ENCODE peak calls at places on chromosomes 5 and 9, in five cellular contexts. W is fibroblast of lung, K is IMR-90, V is H9, F is MM.1S. B is an unnamed sample.
A peak's percentile ranks its signal among the peaks of the same experiment; 100 is the strongest.

GRCh38 chr5:131228646-131229045 is 35.2 kb upstream of the CDC42SE2 start:
- DNase-seq in W (no peak), K (no peak), V (no peak), F (no peak), B (no peak)

GRCh38 chr9:134698587-134699342 is 57.2 kb downstream of the COL5A1 start:
- DNase-seq in W (no peak), K (peak; percentile 36), V (peak; percentile 95), F (peak; percentile 26), B (no peak)

GRCh38 chr9:132443951-132444615 is 34.1 kb downstream of the CFAP77 start:
- DNase-seq in W (no peak), K (no peak), V (no peak), F (no peak), B (no peak)

GRCh38 chr5:135235002-135235401 is 164.0 kb downstream of the MACROH2A1 start:
- DNase-seq in W (no peak), K (no peak), V (no peak), F (no peak), B (no peak)

GRCh38 chr9:125558453-125559084 is 148.4 kb downstream of the MAPKAP1 start:
- DNase-seq in W (peak; percentile 69), K (peak; percentile 83), V (peak; percentile 63), F (peak; percentile 70), B (no peak)

GRCh38 chr5:17132444-17133083 is 84.9 kb upstream of the BASP1 start:
- DNase-seq in W (no peak), K (peak; percentile 63), V (no peak), F (peak; percentile 14), B (no peak)

GRCh38 chr9:131739192-131739961 is 499 bp downstream of the RAPGEF1 start:
- DNase-seq in W (peak; percentile 28), K (no peak), V (no peak), F (peak; percentile 41), B (no peak)

GRCh38 chr9:79764377-79764776 is 192.6 kb downstream of the TLE4 start:
- DNase-seq in W (peak; percentile 98), K (peak; percentile 98), V (no peak), F (no peak), B (peak; percentile 45)

GRCh38 chr5:65395526-65396155 is 86.1 kb downstream of the ADAMTS6 start:
- DNase-seq in W (peak; percentile 37), K (peak; percentile 22), V (no peak), F (no peak), B (no peak)

GRCh38 chr5:173243808-173244305 is 8.9 kb upstream of the NKX2-5 start:
- DNase-seq in W (no peak), K (no peak), V (peak; percentile 50), F (no peak), B (no peak)

GRCh38 chr9:93808115-93809029 is 146.8 kb downstream of the BARX1 start:
- DNase-seq in W (no peak), K (no peak), V (no peak), F (no peak), B (no peak)

GRCh38 chr5:13553896-13554295 is 390.6 kb downstream of the DNAH5 start:
- DNase-seq in W (peak; percentile 19), K (no peak), V (peak; percentile 63), F (peak; percentile 29), B (no peak)

GRCh38 chr5:60463179-60463868 is 236.6 kb downstream of the DEPDC1B start:
- DNase-seq in W (peak; percentile 63), K (no peak), V (no peak), F (no peak), B (no peak)

GRCh38 chr9:91207889-91208651 is 153.6 kb downstream of the AUH start:
- DNase-seq in W (peak; percentile 58), K (peak; percentile 71), V (no peak), F (peak; percentile 94), B (no peak)

GRCh38 chr5:58453326-58453725 is 6.6 kb downstream of the PLK2 start:
- DNase-seq in W (no peak), K (no peak), V (no peak), F (no peak), B (no peak)

GRCh38 chr9:111766066-111766465 is 28.7 kb downstream of the SHOC1 start:
- DNase-seq in W (no peak), K (no peak), V (no peak), F (no peak), B (no peak)

GRCh38 chr9:69785757-69786156 is 25.9 kb upstream of the PTAR1 start:
- DNase-seq in W (peak; percentile 44), K (peak; percentile 78), V (no peak), F (no peak), B (no peak)

GRCh38 chr5:135881244-135881643 is 14.4 kb downstream of the IL9 start:
- DNase-seq in W (no peak), K (no peak), V (no peak), F (no peak), B (no peak)

GRCh38 chr9:113888976-113889375 is 12.9 kb downstream of the ZNF618 start:
- DNase-seq in W (peak; percentile 56), K (no peak), V (no peak), F (no peak), B (no peak)

GRCh38 chr9:29332789-29333188 is 1759.5 kb upstream of the C9orf72 start:
- DNase-seq in W (peak; percentile 61), K (no peak), V (no peak), F (no peak), B (no peak)

GRCh38 chr9:137454145-137454505 is 5.0 kb downstream of the NSMF start:
- DNase-seq in W (no peak), K (no peak), V (peak; percentile 80), F (peak; percentile 33), B (no peak)

GRCh38 chr5:139105621-139106071 is 92.5 kb downstream of the SIL1 start:
- DNase-seq in W (no peak), K (no peak), V (no peak), F (no peak), B (no peak)

GRCh38 chr9:36037580-36038169 is 962 bp downstream of the RECK start:
- DNase-seq in W (no peak), K (no peak), V (no peak), F (peak; percentile 10), B (no peak)

GRCh38 chr9:110452227-110452801 is 114.7 kb upstream of the TXNDC8 start:
- DNase-seq in W (no peak), K (peak; percentile 15), V (no peak), F (peak; percentile 19), B (no peak)

GRCh38 chr9:6827370-6827949 is 69.7 kb downstream of the KDM4C start:
- DNase-seq in W (peak; percentile 36), K (peak; percentile 54), V (no peak), F (peak; percentile 40), B (no peak)

GRCh38 chr5:170848033-170848432 is 13.8 kb upstream of the RANBP17 start:
- DNase-seq in W (peak; percentile 23), K (peak; percentile 23), V (no peak), F (no peak), B (no peak)

GRCh38 chr5:1349246-1349645 is 4.3 kb upstream of the CLPTM1L start:
- DNase-seq in W (no peak), K (no peak), V (no peak), F (no peak), B (no peak)

GRCh38 chr9:136228107-136228875 is 17.3 kb downstream of the QSOX2 start:
- DNase-seq in W (peak; percentile 87), K (peak; percentile 89), V (no peak), F (no peak), B (peak; percentile 64)

GRCh38 chr5:55864606-55865541 is 13.7 kb downstream of the IL31RA start:
- DNase-seq in W (peak; percentile 9), K (peak; percentile 12), V (no peak), F (no peak), B (no peak)

GRCh38 chr5:23208959-23209431 is 298.4 kb upstream of the PRDM9 start:
- DNase-seq in W (no peak), K (peak; percentile 23), V (peak; percentile 59), F (peak; percentile 74), B (no peak)

GRCh38 chr5:173020643-173021042 is 35.5 kb upstream of the CREBRF start:
- DNase-seq in W (peak; percentile 54), K (no peak), V (no peak), F (no peak), B (no peak)

GRCh38 chr5:124438390-124439380 is 307.8 kb downstream of the ZNF608 start:
- DNase-seq in W (peak; percentile 15), K (no peak), V (peak; percentile 56), F (no peak), B (no peak)

GRCh38 chr9:114454652-114455051 is 50.6 kb downstream of the WHRN start:
- DNase-seq in W (no peak), K (no peak), V (no peak), F (no peak), B (no peak)

GRCh38 chr5:127280494-127281220 is 9.9 kb upstream of the MEGF10 start:
- DNase-seq in W (no peak), K (no peak), V (peak; percentile 34), F (no peak), B (no peak)

GRCh38 chr5:145478651-145479050 is 356.5 kb downstream of the PRELID2 start:
- DNase-seq in W (no peak), K (peak; percentile 76), V (no peak), F (no peak), B (no peak)

GRCh38 chr9:126752376-126752775 is 52.5 kb upstream of the ZBTB43 start:
- DNase-seq in W (no peak), K (no peak), V (no peak), F (no peak), B (no peak)

GRCh38 chr5:68177676-68178075 is 37.9 kb upstream of the PIK3R1 start:
- DNase-seq in W (no peak), K (no peak), V (no peak), F (no peak), B (no peak)

DNA sequence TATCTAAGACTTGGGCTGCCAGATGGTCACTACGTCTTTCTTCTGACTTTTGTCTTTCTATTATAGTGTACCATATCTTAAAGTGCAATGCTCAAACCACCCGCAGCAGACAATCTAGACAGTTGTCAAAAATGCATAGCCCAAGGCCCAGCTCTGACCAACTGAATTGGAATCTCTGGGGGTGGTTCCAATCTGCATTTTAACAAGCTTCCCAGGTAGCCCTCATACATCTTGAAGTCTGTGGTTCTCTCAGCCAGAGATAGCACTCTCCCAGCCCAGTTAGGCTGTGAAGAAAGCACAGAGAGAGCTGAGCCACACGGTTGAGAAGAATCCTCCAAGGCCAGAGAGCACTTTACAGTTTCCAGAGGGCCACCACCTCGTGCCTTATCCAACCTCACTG is 128.2 kb upstream of the HAND1 start:
- DNase-seq in W (no peak), K (no peak), V (no peak), F (no peak), B (no peak)
- H3K9ac ChIP-seq in W (no peak overlapping the region), K (no peak overlapping the region), V (no peak overlapping the region), F (no peak overlapping the region), B (no peak overlapping the region)

DNA sequence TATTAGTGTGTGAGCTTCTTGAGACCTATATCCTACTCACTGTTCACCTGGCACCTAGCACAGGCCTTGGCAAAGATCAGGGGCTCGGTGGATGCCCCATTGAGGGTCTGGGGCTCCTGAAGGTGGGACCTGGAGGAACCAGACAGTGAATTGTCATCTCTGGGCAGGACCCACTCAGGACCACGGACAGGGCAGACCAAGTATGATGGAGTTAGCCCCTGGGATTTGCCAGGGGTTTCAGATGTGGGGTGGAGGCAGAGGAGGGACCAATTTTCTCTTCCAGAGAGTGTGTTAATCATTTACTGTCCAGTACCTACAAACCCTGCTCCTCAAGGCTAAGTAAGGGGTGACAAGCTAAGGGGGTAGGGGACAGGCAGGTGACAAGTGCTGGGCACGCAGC is 29.3 kb upstream of the TBC1D2 start:
- DNase-seq in W (no peak), K (no peak), V (no peak), F (no peak), B (no peak)
- H3K9ac ChIP-seq in W (no peak overlapping the region), K (no peak overlapping the region), V (no peak overlapping the region), F (no peak overlapping the region), B (no peak overlapping the region)

GRCh38 chr9:127873886-127874285 is 3.6 kb downstream of the AK1 start:
- DNase-seq in W (peak; percentile 47), K (no peak), V (no peak), F (no peak), B (no peak)
- H3K9ac ChIP-seq in W (no peak overlapping the region), K (no peak overlapping the region), V (no peak overlapping the region), F (no peak overlapping the region), B (peak overlapping the region; percentile 38)

GRCh38 chr9:87959916-87960581 is 14.3 kb downstream of the CDK20 start:
- DNase-seq in W (peak; percentile 82), K (peak; percentile 83), V (no peak), F (no peak), B (no peak)
- H3K9ac ChIP-seq in W (no peak overlapping the region), K (no peak overlapping the region), V (no peak overlapping the region), F (no peak overlapping the region), B (no peak overlapping the region)

B was measured in keratinocyte.